ENCODE peak calls at places on chromosomes 2 and 18, in four cellular contexts. J is HepG2, C is SK-N-SH, W is K562. G is an unnamed sample.
A peak's percentile ranks its signal among the peaks of the same experiment; 100 is the strongest.

GRCh38 chr2:45554073-45554742 is 56.9 kb downstream of the SRBD1 start:
- DNase-seq in J (no peak), C (no peak), W (no peak), G (no peak)

GRCh38 chr2:40048506-40048905 is 269.4 kb upstream of the THUMPD2 start:
- DNase-seq in W (no peak), J (no peak), C (no peak), G (no peak)

GRCh38 chr2:36511858-36512630 is 85.9 kb downstream of the FEZ2 start:
- DNase-seq in C (no peak), W (peak; percentile 42), J (no peak), G (no peak)

GRCh38 chr18:55272510-55273243 is 313.4 kb upstream of the CCDC68 start:
- DNase-seq in C (no peak), J (no peak), W (no peak), G (no peak)

GRCh38 chr2:145563752-145564615 is 1044.1 kb upstream of the ZEB2 start:
- DNase-seq in J (no peak), W (no peak), C (no peak), G (no peak)

GRCh38 chr2:95722331-95722730 is 130.5 kb downstream of the TRIM43 start:
- DNase-seq in C (no peak), W (no peak), J (no peak), G (no peak)

GRCh38 chr2:150620860-150621259 is 133.4 kb upstream of the RND3 start:
- DNase-seq in J (no peak), W (no peak), C (no peak), G (no peak)

GRCh38 chr2:172734711-172735645 is 667 bp upstream of the RAPGEF4 start:
- DNase-seq in W (no peak), J (no peak), C (no peak), G (no peak)

GRCh38 chr2:61257446-61257845 is 95.5 kb downstream of the C2orf74 start:
- DNase-seq in C (no peak), W (no peak), J (no peak), G (no peak)

GRCh38 chr2:176182671-176183070 is 5.8 kb upstream of the HOXD1 start:
- DNase-seq in C (no peak), J (no peak), W (no peak), G (no peak)

GRCh38 chr2:152497481-152498052 is 162.6 kb downstream of the FMNL2 start:
- DNase-seq in J (peak; percentile 9), W (peak; percentile 25), C (peak; percentile 46), G (no peak)

GRCh38 chr2:23023722-23024121 is 361.3 kb upstream of the KLHL29 start:
- DNase-seq in J (no peak), W (no peak), C (no peak), G (no peak)

GRCh38 chr2:120150040-120150482 is 73.1 kb downstream of the TMEM185B start:
- DNase-seq in W (no peak), C (no peak), J (peak; percentile 79), G (no peak)

GRCh38 chr18:46160050-46160798 is 56.0 kb downstream of the HAUS1 start:
- DNase-seq in C (no peak), W (no peak), J (no peak), G (no peak)

GRCh38 chr2:226733189-226733858 is 66.3 kb downstream of the IRS1 start:
- DNase-seq in W (no peak), C (no peak), J (peak; percentile 98), G (no peak)

GRCh38 chr2:118670868-118671267 is 176.6 kb downstream of the EN1 start:
- DNase-seq in W (no peak), C (no peak), J (no peak), G (no peak)

GRCh38 chr2:240672701-240673190 is 9.9 kb downstream of the AQP12B start:
- DNase-seq in W (no peak), C (peak; percentile 44), J (no peak), G (no peak)

GRCh38 chr2:3334392-3334791 is 43.2 kb downstream of the EIPR1 start:
- DNase-seq in C (no peak), W (no peak), J (no peak), G (no peak)

GRCh38 chr2:211328126-211328525 is 771.7 kb downstream of the CPS1 start:
- DNase-seq in W (no peak), J (no peak), C (no peak), G (no peak)

GRCh38 chr2:43344911-43345373 is 118.5 kb upstream of the ZFP36L2 start:
- DNase-seq in C (peak; percentile 68), J (no peak), W (peak; percentile 25), G (no peak)

GRCh38 chr2:46803911-46804670 is 111.5 kb downstream of the MCFD2 start:
- DNase-seq in J (no peak), W (no peak), C (peak; percentile 30), G (no peak)

GRCh38 chr2:132439703-132440398 is 23.2 kb downstream of the GPR39 start:
- DNase-seq in W (no peak), J (peak; percentile 82), C (no peak), G (no peak)

GRCh38 chr2:196234672-196235071 is 63.3 kb upstream of the STK17B start:
- DNase-seq in C (no peak), W (peak; percentile 11), J (no peak), G (peak; percentile 47)

GRCh38 chr2:140526575-140526974 is 1604.2 kb downstream of the LRP1B start:
- DNase-seq in C (no peak), J (no peak), W (no peak), G (no peak)

GRCh38 chr2:201419057-201419635 is 32.1 kb downstream of the TRAK2 start:
- DNase-seq in W (no peak), C (no peak), J (no peak), G (no peak)

GRCh38 chr18:5720132-5720531 is 175.2 kb downstream of the TMEM200C start:
- DNase-seq in J (no peak), C (no peak), W (no peak), G (no peak)

GRCh38 chr2:101080214-101081068 is 70.7 kb downstream of the TBC1D8 start:
- DNase-seq in W (no peak), C (no peak), J (no peak), G (no peak)

GRCh38 chr2:12202301-12202700 is 455.9 kb downstream of the LPIN1 start:
- DNase-seq in C (no peak), W (no peak), J (no peak), G (no peak)

GRCh38 chr2:20627712-20628380 is 23.1 kb downstream of the HS1BP3 start:
- DNase-seq in J (no peak), C (no peak), W (no peak), G (no peak)

GRCh38 chr2:33051586-33052385 is 105.0 kb downstream of the LTBP1 start:
- DNase-seq in C (no peak), W (no peak), J (peak; percentile 41), G (no peak)

GRCh38 chr2:77725045-77725444 is 202.9 kb upstream of the LRRTM4 start:
- DNase-seq in W (no peak), C (no peak), J (no peak), G (no peak)

GRCh38 chr2:85151026-85151425 is 17.8 kb downstream of the TCF7L1 start:
- DNase-seq in C (no peak), W (no peak), J (no peak), G (no peak)

GRCh38 chr2:239278941-239279365 is 121.9 kb downstream of the HDAC4 start:
- DNase-seq in C (no peak), J (no peak), W (no peak), G (no peak)

DNA sequence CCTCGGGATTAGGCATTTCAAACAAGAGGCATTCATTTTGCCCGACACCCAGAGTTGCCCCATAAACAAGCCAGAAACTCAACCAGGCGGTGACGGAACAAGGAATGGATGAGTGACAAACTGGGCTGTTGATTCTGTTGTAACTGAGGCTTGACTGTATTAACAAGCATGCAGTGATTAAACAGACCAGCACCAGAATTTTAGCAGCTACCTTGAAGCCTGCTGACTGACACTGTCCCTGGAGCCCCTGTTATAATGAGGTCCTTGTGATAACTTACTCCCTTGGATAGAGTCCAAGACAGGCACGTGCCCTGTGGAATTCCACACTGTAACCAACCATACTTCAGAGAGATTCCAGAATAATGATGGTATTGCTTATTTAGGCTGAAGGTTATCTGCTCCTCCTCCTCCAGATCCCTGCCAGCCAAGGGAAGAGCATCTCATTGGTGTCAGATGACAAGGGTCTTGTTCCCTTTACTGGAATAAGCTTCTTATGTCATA is 97.1 kb upstream of the RMDN2 start:
- DNase-seq in C (no peak), W (no peak), J (peak; percentile 78), G (no peak)
- TF ChIP-seq NFIC in C (peak; percentile 93), W (peak; percentile 12), J (no peak), G (no peak)

DNA sequence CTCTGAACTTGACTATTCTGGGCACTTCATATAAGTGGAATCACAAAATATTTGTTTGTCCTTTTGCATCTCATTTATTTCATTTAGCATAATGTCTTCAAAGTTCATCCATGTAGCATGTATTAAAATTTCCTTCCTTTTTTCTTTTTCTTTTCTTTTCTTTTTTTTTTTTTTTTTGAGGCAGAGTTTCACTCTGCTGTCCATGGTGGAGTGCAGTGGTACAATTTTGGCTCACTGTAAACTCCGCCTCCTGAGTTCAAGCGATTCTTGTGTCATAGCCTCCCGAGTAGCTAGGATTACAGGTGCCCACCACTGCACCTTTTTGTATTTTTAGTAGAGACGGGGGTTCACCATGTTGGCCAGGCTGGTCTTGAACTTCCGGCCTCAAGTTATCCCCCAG is 11.9 kb downstream of the ATP8B1 start:
- DNase-seq in W (no peak), J (no peak), C (no peak), G (no peak)
- TF ChIP-seq REST in W (no peak), J (no peak), C (peak; percentile 50), G (no peak)

GRCh38 chr2:219560037-219560892 is 11.1 kb downstream of the OBSL1 start:
- DNase-seq in J (no peak), W (peak; percentile 64), C (peak; percentile 90), G (no peak)
- TF ChIP-seq CTCF in J (peak; percentile 62), W (peak; percentile 55), C (peak; percentile 70), G (peak; percentile 45)

GRCh38 chr2:127166221-127166860 is 53.8 kb downstream of the CYP27C1 start:
- DNase-seq in C (no peak), J (no peak), W (no peak), G (no peak)
- TF ChIP-seq NFIC in C (no peak), J (no peak), W (no peak), G (no peak)

DNA sequence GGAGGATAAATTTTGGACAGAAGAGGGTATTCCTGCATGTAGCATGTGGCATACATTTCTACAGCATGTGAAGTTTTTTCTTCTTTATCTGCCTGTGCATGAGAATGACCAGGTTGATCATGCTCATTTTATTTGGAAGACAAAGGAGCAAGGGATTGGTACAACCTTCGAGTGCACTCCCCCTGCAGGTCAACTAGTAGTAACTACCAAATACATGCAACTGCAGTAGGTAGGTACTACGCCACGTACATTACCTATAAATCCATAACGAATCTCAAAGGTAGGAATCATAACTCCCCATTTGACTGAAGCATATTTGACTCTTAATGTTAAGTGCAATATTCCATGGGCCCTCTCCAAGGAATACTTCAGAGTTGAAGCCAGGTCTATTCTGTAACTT is 763.9 kb downstream of the TSN start:
- DNase-seq in C (no peak), J (peak; percentile 6), W (no peak), G (no peak)
- TF ChIP-seq REST in C (no peak), J (no peak), W (no peak), G (no peak)

GRCh38 chr2:236319036-236319435 is 54.8 kb upstream of the ASB18 start:
- DNase-seq in W (no peak), J (no peak), C (no peak), G (no peak)
- TF ChIP-seq CTCF in W (no peak), J (peak; percentile 49), C (no peak), G (peak; percentile 10)

G was measured in GM12878.